ENCODE peak calls at places on chromosome 20, in eight cellular contexts. H is HAP-1; W is psoas muscle; Y is pancreas; C is mammary epithelial cell; A is ovary; P is CD8-positive, alpha-beta T cell; N is H1. J is an unnamed sample.

GRCh38 chr20:56710577-56711465 is 81.7 kb downstream of the TFAP2C start:
- DNase-seq in C (peak; percentile 50), H (peak; percentile 30), Y (no peak), P (no peak), W (no peak), N (no peak), A (no peak), J (no peak)

GRCh38 chr20:3744037-3744436 is 11.6 kb downstream of the HSPA12B start:
- DNase-seq in C (no peak), W (no peak), A (no peak), H (no peak), Y (no peak), N (no peak), P (no peak), J (no peak)

GRCh38 chr20:25271486-25272222 is 23.8 kb downstream of the PYGB start:
- DNase-seq in A (no peak), P (no peak), H (no peak), W (peak; percentile 5), C (no peak), Y (peak; percentile 33), N (peak; percentile 30), J (peak; percentile 20)

GRCh38 chr20:22805219-22805618 is 220.8 kb upstream of the FOXA2 start:
- DNase-seq in A (no peak), N (no peak), Y (no peak), C (peak; percentile 89), P (no peak), W (peak; percentile 29), H (no peak), J (no peak)

GRCh38 chr20:33954504-33954903 is 39.2 kb upstream of the RALY start:
- DNase-seq in Y (no peak), H (no peak), P (no peak), N (no peak), W (no peak), A (no peak), C (no peak), J (no peak)

GRCh38 chr20:48025061-48025515 is 239.8 kb upstream of the SULF2 start:
- DNase-seq in Y (no peak), N (peak; percentile 51), A (peak; percentile 88), P (no peak), W (peak; percentile 69), H (no peak), C (peak; percentile 83), J (no peak)

GRCh38 chr20:33843854-33844253 is 32.7 kb downstream of the CHMP4B start:
- DNase-seq in A (no peak), Y (peak; percentile 43), N (no peak), P (no peak), H (no peak), W (no peak), C (peak; percentile 37), J (no peak)

GRCh38 chr20:46333136-46333991 is 25.1 kb upstream of the CDH22 start:
- DNase-seq in N (no peak), C (peak; percentile 27), H (no peak), A (no peak), W (peak; percentile 43), Y (no peak), P (no peak), J (no peak)

GRCh38 chr20:36102809-36103596 is 51.5 kb upstream of the EPB41L1 start:
- DNase-seq in N (no peak), A (no peak), Y (no peak), W (no peak), C (no peak), H (no peak), P (no peak), J (peak; percentile 62)

GRCh38 chr20:32585011-32585518 is at the start of gene NOL4L:
- DNase-seq in Y (peak; percentile 65), P (peak; percentile 24), A (no peak), C (peak; percentile 33), W (no peak), N (peak; percentile 69), H (peak; percentile 56), J (peak; percentile 39)

GRCh38 chr20:2114990-2115681 is 13.5 kb downstream of the STK35 start:
- DNase-seq in Y (no peak), N (no peak), H (no peak), P (no peak), A (peak; percentile 50), C (no peak), W (no peak), J (no peak)

GRCh38 chr20:33664085-33664761 is 2.1 kb downstream of the C20orf144 start:
- DNase-seq in N (no peak), P (no peak), Y (no peak), A (no peak), C (no peak), W (no peak), H (peak; percentile 35), J (no peak)

DNA sequence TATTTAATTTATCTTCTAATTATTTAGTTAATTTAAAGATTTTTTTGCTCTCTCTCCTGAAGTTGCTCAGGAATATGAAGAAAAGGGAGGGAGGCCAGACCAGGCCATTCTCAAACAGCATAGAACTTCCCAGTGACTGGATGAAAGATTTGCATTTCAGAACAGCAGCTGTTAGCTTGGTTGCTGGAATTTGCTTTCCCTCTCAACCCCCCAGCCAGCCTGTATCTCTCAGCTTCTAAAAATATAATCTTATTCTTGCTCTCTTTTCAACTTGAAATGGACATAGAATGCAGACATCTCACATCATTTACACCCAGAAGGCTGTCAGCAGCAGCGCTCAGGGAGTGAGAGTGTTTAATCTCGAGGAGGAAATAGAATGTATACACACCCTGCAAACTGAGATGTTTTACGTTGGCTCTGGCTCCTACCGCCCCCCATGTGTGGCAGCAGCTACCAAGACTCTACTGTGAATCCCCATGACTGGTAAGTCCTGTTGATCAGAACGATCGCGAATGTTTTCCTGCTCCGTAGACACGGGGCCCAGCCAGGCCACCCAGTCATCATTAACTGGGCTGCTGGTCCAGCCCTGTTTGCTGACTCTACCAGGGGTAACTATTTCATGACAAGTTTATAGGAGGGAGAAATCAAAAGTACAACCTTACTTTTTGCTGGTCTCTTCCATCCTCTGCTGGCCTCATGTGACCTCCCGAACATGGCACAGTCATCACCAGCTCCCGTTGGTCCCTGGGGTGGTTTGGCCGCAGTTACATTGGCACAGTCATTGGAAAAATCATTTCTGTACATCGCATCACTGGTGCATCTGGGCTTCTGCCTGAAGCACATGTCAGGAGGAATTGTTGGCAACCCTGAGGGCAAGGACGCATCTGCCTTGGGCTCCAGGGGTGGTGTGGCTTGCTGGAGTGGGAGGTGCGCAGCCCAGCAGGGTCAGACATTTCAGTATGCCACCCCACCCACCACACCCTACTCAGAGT is 163.2 kb upstream of the SLC24A3 start:
- DNase-seq in Y (no peak), A (no peak), N (no peak), W (no peak), C (no peak), P (no peak), H (no peak), J (no peak)
- H3K27me3 ChIP-seq in Y (no peaks in the 10 kb centered on the region), A (no peaks in the 10 kb centered on the region), N (no peaks in the 10 kb centered on the region), W (no peaks in the 10 kb centered on the region), C (no peaks in the 10 kb centered on the region), P (no peaks in the 10 kb centered on the region), H (no peaks in the 10 kb centered on the region), J (no peaks in the 10 kb centered on the region)

GRCh38 chr20:63029358-63030121 is 22.8 kb upstream of the BHLHE23 start:
- DNase-seq in C (no peak), W (no peak), H (no peak), Y (peak; percentile 54), N (no peak), P (no peak), A (no peak), J (no peak)
- H3K4me1 ChIP-seq in C (peaks cover 8% of the 10 kb centered on the region), W (no peaks in the 10 kb centered on the region), H (peaks cover 10% of the 10 kb centered on the region), Y (no peaks in the 10 kb centered on the region), N (peaks cover 7% of the 10 kb centered on the region), P (peaks cover 30% of the 10 kb centered on the region), A (peaks cover 5% of the 10 kb centered on the region), J (peaks cover 19% of the 10 kb centered on the region)

GRCh38 chr20:62707981-62708521 is 585 bp upstream of the NTSR1 start:
- DNase-seq in H (peak; percentile 32), Y (no peak), N (peak; percentile 86), W (peak; percentile 2), P (no peak), A (no peak), C (no peak), J (no peak)

GRCh38 chr20:62707281-62707941 is 1.2 kb upstream of the NTSR1 start:
- DNase-seq in A (no peak), C (no peak), W (no peak), H (no peak), Y (no peak), P (no peak), N (no peak), J (no peak)

GRCh38 chr20:62706344-62706743 is 2.3 kb upstream of the NTSR1 start:
- DNase-seq in H (no peak), Y (no peak), P (no peak), C (no peak), N (no peak), A (no peak), W (no peak), J (no peak)

GRCh38 chr20:62705626-62706025 is 3.0 kb upstream of the NTSR1 start:
- DNase-seq in W (no peak), P (no peak), Y (no peak), N (no peak), H (no peak), A (no peak), C (no peak), J (no peak)

GRCh38 chr20:62706857-62707256 is 1.8 kb upstream of the NTSR1 start:
- DNase-seq in N (no peak), P (no peak), H (no peak), C (no peak), W (no peak), A (no peak), Y (no peak), J (no peak)
- H3K27me3 ChIP-seq in N (peaks cover 22% of the 10 kb centered on the region), P (peaks cover 8% of the 10 kb centered on the region), H (peaks cover 27% of the 10 kb centered on the region), C (peaks cover 4% of the 10 kb centered on the region), W (peaks cover 2% of the 10 kb centered on the region), A (peaks cover 5% of the 10 kb centered on the region), Y (peaks cover 25% of the 10 kb centered on the region), J (peaks cover 72% of the 10 kb centered on the region)

GRCh38 chr20:51420805-51421204 is 121.7 kb downstream of the NFATC2 start:
- DNase-seq in Y (no peak), W (no peak), C (no peak), P (no peak), H (no peak), A (no peak), N (no peak), J (no peak)

GRCh38 chr20:51424270-51425041 is 118.1 kb downstream of the NFATC2 start:
- DNase-seq in Y (no peak), C (no peak), W (no peak), A (no peak), P (no peak), H (no peak), N (no peak), J (no peak)

GRCh38 chr20:51425347-51426106 is 117.0 kb downstream of the NFATC2 start:
- DNase-seq in Y (no peak), P (no peak), C (no peak), A (no peak), W (no peak), H (no peak), N (no peak), J (no peak)

GRCh38 chr20:51422912-51423667 is 119.4 kb downstream of the NFATC2 start:
- DNase-seq in A (no peak), H (no peak), N (no peak), P (no peak), Y (no peak), C (no peak), W (no peak), J (no peak)

DNA sequence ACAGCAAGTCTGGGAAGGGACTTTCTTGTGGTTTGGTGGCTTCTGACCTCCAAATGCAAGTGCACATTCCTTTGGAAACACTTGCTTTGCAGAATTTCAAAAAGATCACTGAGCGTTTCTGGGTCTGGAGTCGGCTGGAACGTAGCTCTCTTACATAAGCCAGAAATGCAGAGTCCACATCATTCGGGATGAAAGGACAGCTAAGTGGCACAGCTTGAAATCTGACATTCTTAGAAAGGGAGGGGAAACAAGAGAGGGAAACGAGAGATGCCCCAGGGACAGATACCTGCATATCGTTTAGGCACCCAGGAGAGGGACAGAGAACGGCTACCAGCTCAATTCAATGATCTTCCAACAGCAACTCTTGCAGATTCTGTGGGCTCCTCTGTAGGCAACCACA is 118.7 kb downstream of the NFATC2 start:
- DNase-seq in A (no peak), W (no peak), N (no peak), C (no peak), Y (no peak), H (no peak), P (no peak), J (no peak)
- H3K4me1 ChIP-seq in A (peaks cover 9% of the 10 kb centered on the region), W (no peaks in the 10 kb centered on the region), N (peaks cover 13% of the 10 kb centered on the region), C (no peaks in the 10 kb centered on the region), Y (no peaks in the 10 kb centered on the region), H (no peaks in the 10 kb centered on the region), P (peaks cover 21% of the 10 kb centered on the region), J (peaks cover 13% of the 10 kb centered on the region)

J was measured in stomach.